ENCODE peak calls at places on chromosomes 1 and 21, in six cellular contexts. E is H9, C is keratinocyte, Z is mammary epithelial cell, S is A549, Y is neuronal stem cell. T is an unnamed sample.

GRCh38 chr1:51242546-51242945 is 6.5 kb downstream of the RNF11 start:
- DNase-seq in E (no peak), C (no peak), Z (peak; percentile 11), S (no peak), Y (no peak), T (no peak)

GRCh38 chr21:42423197-42423675 is 19.5 kb downstream of the UBASH3A start:
- DNase-seq in E (no peak), C (no peak), Z (no peak), S (no peak), Y (no peak), T (no peak)

GRCh38 chr21:34243562-34243961 is 120.2 kb upstream of the KCNE2 start:
- DNase-seq in E (peak; percentile 58), C (no peak), Z (peak; percentile 16), S (no peak), Y (no peak), T (no peak)

GRCh38 chr1:7664893-7665250 is 106.2 kb upstream of the VAMP3 start:
- DNase-seq in E (no peak), C (no peak), Z (no peak), S (no peak), Y (no peak), T (no peak)

GRCh38 chr1:108200627-108201106 is 524 bp upstream of the SLC25A24 start:
- DNase-seq in E (no peak), C (peak; percentile 30), Z (peak; percentile 79), S (peak; percentile 41), Y (no peak), T (peak; percentile 19)

GRCh38 chr1:200129480-200129879 is 102.0 kb downstream of the NR5A2 start:
- DNase-seq in E (peak; percentile 33), C (no peak), Z (no peak), S (no peak), Y (no peak), T (no peak)

GRCh38 chr1:173409613-173410012 is 67.5 kb upstream of the PRDX6 start:
- DNase-seq in E (no peak), C (no peak), Z (peak; percentile 37), S (no peak), Y (no peak), T (no peak)

GRCh38 chr21:45935628-45936027 is 45.9 kb upstream of the COL6A1 start:
- DNase-seq in E (no peak), C (no peak), Z (peak; percentile 42), S (no peak), Y (peak; percentile 39), T (no peak)

GRCh38 chr1:164648211-164649080 is 89.5 kb downstream of the PBX1 start:
- DNase-seq in E (no peak), C (no peak), Z (no peak), S (no peak), Y (no peak), T (no peak)

GRCh38 chr21:32426592-32427051 is 14.1 kb downstream of the EVA1C start:
- DNase-seq in E (no peak), C (no peak), Z (peak; percentile 55), S (no peak), Y (no peak), T (no peak)

GRCh38 chr1:85358702-85359438 is 82.4 kb upstream of the BCL10 start:
- DNase-seq in E (no peak), C (no peak), Z (no peak), S (no peak), Y (no peak), T (no peak)

GRCh38 chr1:241839369-241839990 is 8.5 kb upstream of the EXO1 start:
- DNase-seq in E (no peak), C (no peak), Z (no peak), S (no peak), Y (no peak), T (no peak)

GRCh38 chr1:219465247-219466093 is 147.4 kb downstream of the ZC3H11B start:
- DNase-seq in E (no peak), C (no peak), Z (peak; percentile 20), S (no peak), Y (no peak), T (no peak)

GRCh38 chr1:237470712-237471310 is 419.9 kb downstream of the ZP4 start:
- DNase-seq in E (peak; percentile 39), C (no peak), Z (peak; percentile 1), S (no peak), Y (no peak), T (no peak)

GRCh38 chr21:29975776-29976175 is 36.0 kb upstream of the GRIK1 start:
- DNase-seq in E (no peak), C (no peak), Z (no peak), S (no peak), Y (no peak), T (no peak)
- H3K9me3 ChIP-seq in E (no peaks in the 10 kb centered on the region), C (no peaks in the 10 kb centered on the region), Z (no peaks in the 10 kb centered on the region), S (no peaks in the 10 kb centered on the region), Y (no peaks in the 10 kb centered on the region), T (no peaks in the 10 kb centered on the region)

GRCh38 chr21:28090546-28090945 is 902.1 kb downstream of the LTN1 start:
- DNase-seq in E (no peak), C (no peak), Z (no peak), S (no peak), Y (no peak), T (no peak)
- H3K9me3 ChIP-seq in E (no peaks in the 10 kb centered on the region), C (no peaks in the 10 kb centered on the region), Z (no peaks in the 10 kb centered on the region), S (no peaks in the 10 kb centered on the region), Y (no peaks in the 10 kb centered on the region), T (no peaks in the 10 kb centered on the region)

GRCh38 chr1:89276690-89277089 is 4.0 kb upstream of the GBP5 start:
- DNase-seq in E (no peak), C (no peak), Z (no peak), S (no peak), Y (no peak), T (no peak)

GRCh38 chr1:89274431-89274857 is 1.8 kb upstream of the GBP5 start:
- DNase-seq in E (no peak), C (no peak), Z (peak; percentile 79), S (no peak), Y (no peak), T (no peak)

GRCh38 chr1:89277725-89278124 is 5.1 kb upstream of the GBP5 start:
- DNase-seq in E (no peak), C (no peak), Z (no peak), S (no peak), Y (no peak), T (no peak)

GRCh38 chr1:89273324-89273778 is 691 bp upstream of the GBP5 start:
- DNase-seq in E (no peak), C (no peak), Z (no peak), S (no peak), Y (no peak), T (no peak)

DNA sequence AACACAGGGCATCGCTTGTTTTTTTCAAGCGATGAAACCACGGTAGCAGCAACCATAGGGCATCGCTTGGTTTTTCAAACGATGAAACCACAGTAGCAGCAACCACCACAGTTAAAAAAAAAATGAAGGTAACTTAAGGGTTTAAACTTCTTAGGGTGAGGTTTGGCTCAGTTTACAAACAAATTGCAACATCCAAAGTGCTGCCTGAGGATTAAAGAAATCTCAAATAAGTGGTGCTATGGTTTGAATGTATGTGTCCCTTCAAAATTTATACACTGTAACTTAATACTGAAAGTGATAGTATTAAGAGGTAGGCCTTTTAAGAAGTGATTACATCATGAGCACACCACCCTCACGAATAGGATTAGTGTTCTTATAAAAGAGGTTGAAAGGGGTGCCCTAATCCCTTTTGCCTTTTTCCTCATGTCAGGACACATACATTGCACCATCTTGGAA is 6.4 kb upstream of the GBP5 start:
- DNase-seq in E (no peak), C (no peak), Z (no peak), S (no peak), Y (no peak), T (no peak)
- H3K9me3 ChIP-seq in E (no peaks in the 10 kb centered on the region), C (no peaks in the 10 kb centered on the region), Z (no peaks in the 10 kb centered on the region), S (no peaks in the 10 kb centered on the region), Y (no peaks in the 10 kb centered on the region), T (peaks cover 4% of the 10 kb centered on the region)

GRCh38 chr1:4527819-4528218 is 126.6 kb upstream of the AJAP1 start:
- DNase-seq in E (no peak), C (no peak), Z (no peak), S (no peak), Y (no peak), T (no peak)
- H3K9me3 ChIP-seq in E (no peaks in the 10 kb centered on the region), C (peaks cover 7% of the 10 kb centered on the region), Z (peaks cover 24% of the 10 kb centered on the region), S (no peaks in the 10 kb centered on the region), Y (no peaks in the 10 kb centered on the region), T (no peaks in the 10 kb centered on the region)